ENCODE peak calls at places on chromosomes 1 and 21, in four cellular contexts. O is HEK293T, X is kidney epithelial cell, K is BE2C. Q is an unnamed sample.

GRCh38 chr1:162240643-162240976 is 136.0 kb downstream of the SPATA46 start:
- DNase-seq in O (no peak), X (no peak), K (no peak), Q (no peak)

GRCh38 chr1:154837034-154837678 is 32.9 kb downstream of the KCNN3 start:
- DNase-seq in O (no peak), X (no peak), K (no peak), Q (no peak)

GRCh38 chr1:247415423-247416361 is at the start of gene NLRP3:
- DNase-seq in O (no peak), X (peak; percentile 41), K (no peak), Q (no peak)

GRCh38 chr1:25787477-25788043 is 12.4 kb upstream of the SELENON start:
- DNase-seq in O (no peak), X (no peak), K (no peak), Q (no peak)

GRCh38 chr1:169873582-169874200 is 20.0 kb downstream of the SCYL3 start:
- DNase-seq in O (no peak), X (no peak), K (no peak), Q (no peak)

GRCh38 chr1:6426972-6427350 is 2.4 kb downstream of the ESPN start:
- DNase-seq in O (no peak), X (no peak), K (no peak), Q (no peak)

GRCh38 chr1:154330669-154331068 is 5.3 kb downstream of the ATP8B2 start:
- DNase-seq in O (no peak), X (no peak), K (no peak), Q (no peak)

GRCh38 chr1:207812778-207813512 is 61.1 kb downstream of the CD46 start:
- DNase-seq in O (no peak), X (no peak), K (no peak), Q (no peak)

GRCh38 chr1:30111431-30111830 is 612.0 kb downstream of the MATN1 start:
- DNase-seq in O (peak; percentile 81), X (peak; percentile 5), K (peak; percentile 55), Q (peak; percentile 55)

GRCh38 chr1:154325583-154326545 is 539 bp downstream of the ATP8B2 start:
- DNase-seq in O (peak; percentile 90), X (peak; percentile 37), K (peak; percentile 91), Q (peak; percentile 73)

GRCh38 chr1:228341814-228342626 is 64.6 kb downstream of the TRIM11 start:
- DNase-seq in O (no peak), X (no peak), K (peak; percentile 4), Q (no peak)

GRCh38 chr1:153434746-153435455 is 18.6 kb downstream of the S100A7A start:
- DNase-seq in O (no peak), X (no peak), K (no peak), Q (no peak)

GRCh38 chr1:56472860-56473259 is 106.5 kb downstream of the PLPP3 start:
- DNase-seq in O (no peak), X (no peak), K (no peak), Q (no peak)

GRCh38 chr1:10178602-10179407 is 31.6 kb upstream of the KIF1B start:
- DNase-seq in O (no peak), X (no peak), K (no peak), Q (peak; percentile 60)

GRCh38 chr1:167219646-167220536 is 795 bp upstream of the POU2F1 start:
- DNase-seq in O (peak; percentile 76), X (no peak), K (peak; percentile 84), Q (peak; percentile 87)

GRCh38 chr1:165143437-165144065 is 213.0 kb downstream of the LMX1A start:
- DNase-seq in O (peak; percentile 51), X (no peak), K (peak; percentile 12), Q (no peak)

GRCh38 chr1:243725075-243725474 is 125.0 kb downstream of the AKT3 start:
- DNase-seq in O (no peak), X (no peak), K (no peak), Q (no peak)

GRCh38 chr1:171794085-171794484 is 12.6 kb downstream of the METTL13 start:
- DNase-seq in O (no peak), X (peak; percentile 69), K (no peak), Q (no peak)

GRCh38 chr1:154198756-154199562 is 7.1 kb upstream of the TPM3 start:
- DNase-seq in O (peak; percentile 67), X (no peak), K (peak; percentile 61), Q (peak; percentile 59)

GRCh38 chr1:245453556-245453955 is 298.8 kb downstream of the KIF26B start:
- DNase-seq in O (no peak), X (no peak), K (no peak), Q (no peak)

GRCh38 chr1:109739738-109740614 is 862 bp downstream of the GSTM3 start:
- DNase-seq in O (peak; percentile 88), X (no peak), K (peak; percentile 84), Q (peak; percentile 84)

GRCh38 chr21:45257673-45258341 is 29.9 kb downstream of the POFUT2 start:
- DNase-seq in O (no peak), X (no peak), K (no peak), Q (no peak)

GRCh38 chr1:23559985-23560755 is 869 bp upstream of the ID3 start:
- DNase-seq in O (no peak), X (no peak), K (peak; percentile 41), Q (no peak)

GRCh38 chr1:20723159-20723536 is 5.3 kb upstream of the KIF17 start:
- DNase-seq in O (no peak), X (no peak), K (no peak), Q (no peak)

GRCh38 chr1:213135572-213135971 is 84.5 kb downstream of the RPS6KC1 start:
- DNase-seq in O (no peak), X (no peak), K (no peak), Q (no peak)

GRCh38 chr1:234408757-234409156 is 35.5 kb downstream of the COA6 start:
- DNase-seq in O (no peak), X (no peak), K (no peak), Q (no peak)

GRCh38 chr1:150066838-150067183 is 765 bp upstream of the VPS45 start:
- DNase-seq in O (peak; percentile 59), X (no peak), K (peak; percentile 74), Q (no peak)

GRCh38 chr1:2393471-2393877 is 1.8 kb downstream of the RER1 start:
- DNase-seq in O (no peak), X (no peak), K (no peak), Q (no peak)

GRCh38 chr1:232123775-232124659 is 497.4 kb downstream of the DISC1 start:
- DNase-seq in O (no peak), X (no peak), K (no peak), Q (no peak)

GRCh38 chr1:233281711-233282581 is 13.6 kb downstream of the PCNX2 start:
- DNase-seq in O (no peak), X (no peak), K (no peak), Q (no peak)

GRCh38 chr1:235739124-235739523 is 89.5 kb upstream of the GNG4 start:
- DNase-seq in O (no peak), X (no peak), K (no peak), Q (no peak)

GRCh38 chr1:18541046-18541795 is 60.5 kb downstream of the KLHDC7A start:
- DNase-seq in O (no peak), X (no peak), K (no peak), Q (no peak)

Q was measured in neuronal stem cell.